ENCODE peak calls at places on chromosomes 13 and 19, in five cellular contexts. K is vagina; Y is CD8-positive, alpha-beta T cell; M is psoas muscle; T is lower lobe of right lung. C is an unnamed sample.
A peak's percentile ranks its signal among the peaks of the same experiment; 100 is the strongest.

GRCh38 chr13:98216135-98216565 is 39.1 kb upstream of the RNF113B start:
- DNase-seq in K (no peak), Y (no peak), M (peak; percentile 63), T (no peak), C (peak; percentile 83)

GRCh38 chr19:6532244-6532999 is 1.6 kb downstream of the TNFSF9 start:
- DNase-seq in K (no peak), Y (no peak), M (no peak), T (peak; percentile 59), C (no peak)

GRCh38 chr19:39413269-39413902 is 917 bp downstream of the PLEKHG2 start:
- DNase-seq in K (no peak), Y (no peak), M (peak; percentile 87), T (peak; percentile 69), C (peak; percentile 67)

GRCh38 chr13:26219726-26220125 is 2.4 kb downstream of the RNF6 start:
- DNase-seq in K (no peak), Y (no peak), M (no peak), T (no peak), C (peak; percentile 57)

GRCh38 chr19:55179570-55180484 is at the start of gene SYT5:
- DNase-seq in K (no peak), Y (peak; percentile 45), M (no peak), T (no peak), C (no peak)

GRCh38 chr19:31279436-31279765 is 69.8 kb downstream of the TSHZ3 start:
- DNase-seq in K (no peak), Y (no peak), M (no peak), T (no peak), C (no peak)

GRCh38 chr13:27896726-27897125 is 23.1 kb upstream of the PDX1 start:
- DNase-seq in K (no peak), Y (no peak), M (no peak), T (no peak), C (no peak)

GRCh38 chr13:59744747-59745394 is 418.9 kb downstream of the DIAPH3 start:
- DNase-seq in K (no peak), Y (no peak), M (no peak), T (no peak), C (peak; percentile 11)

GRCh38 chr13:114264886-114265611 is 16.4 kb upstream of the UPF3A start:
- DNase-seq in K (no peak), Y (no peak), M (no peak), T (no peak), C (peak; percentile 77)

GRCh38 chr19:42066075-42066754 is 3.8 kb downstream of the GRIK5 start:
- DNase-seq in K (no peak), Y (no peak), M (no peak), T (no peak), C (no peak)

GRCh38 chr19:58466760-58467589 is at the start of gene ZNF324:
- DNase-seq in K (peak; percentile 95), Y (peak; percentile 98), M (peak; percentile 99), T (peak; percentile 99), C (peak; percentile 93)

GRCh38 chr19:47389150-47389556 is 30.2 kb downstream of the MEIS3 start:
- DNase-seq in K (no peak), Y (no peak), M (no peak), T (peak; percentile 86), C (no peak)

GRCh38 chr19:2488942-2489731 is 13.2 kb downstream of the GADD45B start:
- DNase-seq in K (no peak), Y (no peak), M (peak; percentile 83), T (peak; percentile 79), C (peak; percentile 49)

GRCh38 chr19:2270572-2271515 is 11.1 kb downstream of the PEAK3 start:
- DNase-seq in K (no peak), Y (peak; percentile 50), M (peak; percentile 95), T (peak; percentile 93), C (peak; percentile 86)

GRCh38 chr19:46685189-46685588 is 24.2 kb upstream of the DACT3 start:
- DNase-seq in K (no peak), Y (no peak), M (no peak), T (no peak), C (no peak)

GRCh38 chr13:79003989-79004550 is 345.1 kb upstream of the OBI1 start:
- DNase-seq in K (no peak), Y (no peak), M (no peak), T (no peak), C (no peak)

GRCh38 chr13:94710881-94711560 is 1.3 kb downstream of the SOX21 start:
- DNase-seq in K (peak; percentile 71), Y (no peak), M (no peak), T (no peak), C (no peak)

GRCh38 chr19:38736413-38737280 is 7.6 kb downstream of the CAPN12 start:
- DNase-seq in K (peak; percentile 86), Y (peak; percentile 46), M (peak; percentile 69), T (peak; percentile 84), C (peak; percentile 19)

GRCh38 chr13:114067886-114068722 is 64.3 kb downstream of the RASA3 start:
- DNase-seq in K (no peak), Y (no peak), M (peak; percentile 46), T (peak; percentile 51), C (no peak)

GRCh38 chr13:37753776-37754175 is 115.8 kb downstream of the TRPC4 start:
- DNase-seq in K (no peak), Y (no peak), M (no peak), T (no peak), C (no peak)

GRCh38 chr19:13160557-13160956 is 10.3 kb downstream of the IER2 start:
- DNase-seq in K (no peak), Y (no peak), M (no peak), T (no peak), C (peak; percentile 67)

GRCh38 chr13:98429977-98430785 is 146.7 kb downstream of the STK24 start:
- DNase-seq in K (no peak), Y (no peak), M (no peak), T (no peak), C (no peak)

GRCh38 chr13:112963641-112964040 is 5.4 kb upstream of the MCF2L start:
- DNase-seq in K (no peak), Y (no peak), M (peak; percentile 22), T (no peak), C (no peak)

GRCh38 chr13:113592571-113592970 is 8.0 kb downstream of the TFDP1 start:
- DNase-seq in K (peak; percentile 54), Y (no peak), M (peak; percentile 26), T (no peak), C (no peak)

GRCh38 chr19:10603873-10604459 is 16.9 kb upstream of the AP1M2 start:
- DNase-seq in K (no peak), Y (peak; percentile 20), M (no peak), T (no peak), C (peak; percentile 34)

GRCh38 chr13:95298169-95298940 is 2.9 kb downstream of the ABCC4 start:
- DNase-seq in K (no peak), Y (no peak), M (no peak), T (peak; percentile 70), C (no peak)

GRCh38 chr13:51453959-51454703 is 1.3 kb upstream of the INTS6 start:
- DNase-seq in K (peak; percentile 89), Y (no peak), M (peak; percentile 56), T (no peak), C (peak; percentile 8)

GRCh38 chr19:41886761-41887710 is 4.1 kb downstream of the ARHGEF1 start:
- DNase-seq in K (no peak), Y (peak; percentile 72), M (no peak), T (no peak), C (no peak)

DNA sequence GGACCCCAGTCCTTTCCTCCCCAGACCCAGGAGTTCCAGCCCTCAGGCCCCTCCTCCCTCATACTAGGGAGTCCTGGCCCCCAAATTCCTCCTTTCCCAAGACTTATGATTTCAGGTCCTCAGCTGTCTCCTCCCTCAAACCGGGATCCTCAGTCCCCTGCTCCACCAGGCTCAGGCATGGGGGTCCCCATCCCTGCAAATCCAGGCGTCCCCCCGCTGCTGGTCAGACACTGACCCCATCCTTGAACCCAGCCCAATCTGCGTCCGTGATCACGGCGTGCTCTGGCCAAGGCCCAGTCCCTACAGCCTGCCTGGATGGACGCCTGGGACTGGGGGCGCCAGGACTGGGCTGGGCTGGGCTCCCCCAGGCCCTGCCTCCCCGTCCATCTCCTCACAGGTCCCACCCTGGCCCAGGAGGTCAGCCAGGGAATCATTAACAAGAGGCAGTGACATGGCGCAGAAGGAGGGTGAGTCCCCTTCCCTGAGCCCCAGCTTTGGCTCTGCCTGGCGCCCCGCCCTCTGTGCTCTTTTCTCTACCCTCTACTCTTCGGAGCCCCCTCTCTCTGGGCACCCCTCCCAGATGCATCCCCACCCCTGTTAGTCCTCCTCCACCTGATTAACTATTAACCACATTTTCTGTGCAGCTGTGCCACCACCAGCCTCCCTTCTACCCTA is 672 bp downstream of the HPN start:
- DNase-seq in K (no peak), Y (no peak), M (peak; percentile 67), T (no peak), C (no peak)
- H3K4me3 ChIP-seq in K (no peak overlapping the region), Y (no peak overlapping the region), M (no peak overlapping the region), T (peak overlapping the region; percentile 42), C (no peak overlapping the region)

GRCh38 chr19:5460748-5461147 is 5.5 kb downstream of the ZNRF4 start:
- DNase-seq in K (no peak), Y (no peak), M (no peak), T (no peak), C (no peak)

GRCh38 chr19:5456836-5457200 is 1.6 kb downstream of the ZNRF4 start:
- DNase-seq in K (no peak), Y (no peak), M (no peak), T (no peak), C (no peak)

GRCh38 chr19:5457709-5458108 is 2.5 kb downstream of the ZNRF4 start:
- DNase-seq in K (no peak), Y (no peak), M (no peak), T (no peak), C (no peak)

GRCh38 chr19:5458420-5458819 is 3.2 kb downstream of the ZNRF4 start:
- DNase-seq in K (no peak), Y (no peak), M (no peak), T (no peak), C (no peak)

DNA sequence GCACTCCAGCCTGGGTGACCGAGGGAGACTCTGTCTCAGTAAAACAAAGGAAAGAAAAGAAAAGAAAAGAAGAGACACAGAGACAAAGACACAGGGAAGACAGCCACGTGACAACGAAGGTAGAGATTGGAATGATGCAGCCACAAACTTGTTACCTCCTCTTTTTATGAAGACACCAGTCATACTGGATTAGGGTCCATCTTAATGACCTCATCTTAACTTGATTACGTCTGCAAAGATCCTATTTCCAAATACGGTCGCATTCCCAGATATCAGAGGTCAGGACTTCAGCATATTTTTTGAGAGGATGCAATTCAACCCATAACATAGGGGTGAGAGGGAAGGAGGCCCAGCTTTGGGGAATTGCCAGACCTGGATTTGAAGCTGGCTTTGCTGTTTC is 4.1 kb downstream of the ZNRF4 start:
- DNase-seq in K (no peak), Y (no peak), M (no peak), T (no peak), C (no peak)
- TF ChIP-seq CTCF in K (no peak), Y (no peak), M (no peak), T (no peak), C (no peak)

GRCh38 chr19:33207040-33207620 is 13.0 kb downstream of the LRP3 start:
- DNase-seq in K (no peak), Y (no peak), M (peak; percentile 39), T (no peak), C (no peak)
- H3K4me3 ChIP-seq in K (no peak overlapping the region), Y (no peak overlapping the region), M (no peak overlapping the region), T (no peak overlapping the region), C (no peak overlapping the region)

GRCh38 chr13:77563110-77563509 is 27.6 kb downstream of the SCEL start:
- DNase-seq in K (no peak), Y (no peak), M (no peak), T (no peak), C (peak; percentile 20)

DNA sequence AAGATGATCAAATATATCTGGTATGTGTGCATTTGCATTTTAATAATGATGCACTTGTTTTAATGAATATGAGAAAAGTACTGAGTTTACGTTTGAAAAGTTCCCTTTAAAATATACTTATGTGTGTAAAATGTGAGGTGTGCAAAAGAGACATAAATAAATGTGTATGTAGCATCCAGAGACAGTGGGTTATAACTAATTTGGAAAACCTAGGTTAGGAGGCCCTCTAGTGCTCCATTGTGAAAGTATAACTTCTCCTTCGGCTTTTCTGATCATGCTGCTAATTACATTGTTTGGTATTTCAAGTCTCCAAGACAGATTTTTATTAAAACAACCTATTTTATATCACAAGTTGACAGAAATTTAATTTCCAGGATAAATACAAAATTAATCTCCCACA is 30.1 kb downstream of the SCEL start:
- DNase-seq in K (no peak), Y (no peak), M (no peak), T (no peak), C (peak; percentile 27)
- TF ChIP-seq CTCF in K (no peak), Y (peak; percentile 24), M (peak; percentile 28), T (peak; percentile 46), C (peak; percentile 62)